ENCODE peak calls at places on chromosomes 2 and 18, in five cellular contexts. V is nephron progenitor cell, X is GM12865, H is astrocyte of the spinal cord, B is adrenal gland. P is an unnamed sample.

GRCh38 chr2:42340045-42340937 is 20.7 kb downstream of the COX7A2L start:
- DNase-seq in V (peak; percentile 19), X (no peak), H (no peak), B (no peak), P (no peak)

GRCh38 chr2:27544143-27544821 is 38.6 kb upstream of the ZNF512 start:
- DNase-seq in V (no peak), X (no peak), H (no peak), B (no peak), P (no peak)

GRCh38 chr2:101518470-101519172 is 43.7 kb upstream of the RFX8 start:
- DNase-seq in V (peak; percentile 24), X (no peak), H (peak; percentile 61), B (peak; percentile 45), P (no peak)

GRCh38 chr2:205752421-205752820 is 70.1 kb downstream of the NRP2 start:
- DNase-seq in V (no peak), X (no peak), H (no peak), B (no peak), P (no peak)

GRCh38 chr2:191128172-191128910 is 22.5 kb downstream of the STAT4 start:
- DNase-seq in V (no peak), X (no peak), H (no peak), B (no peak), P (no peak)

GRCh38 chr2:50273003-50273402 is 758.9 kb downstream of the NRXN1 start:
- DNase-seq in V (no peak), X (no peak), H (no peak), B (no peak), P (no peak)

GRCh38 chr2:105746177-105747080 is 1.7 kb downstream of the NCK2 start:
- DNase-seq in V (peak; percentile 74), X (peak; percentile 92), H (no peak), B (no peak), P (no peak)

GRCh38 chr2:234845602-234846588 is 105.9 kb upstream of the SH3BP4 start:
- DNase-seq in V (no peak), X (no peak), H (no peak), B (no peak), P (no peak)

GRCh38 chr2:41990688-41991087 is 57.1 kb upstream of the PKDCC start:
- DNase-seq in V (no peak), X (no peak), H (no peak), B (no peak), P (no peak)

GRCh38 chr2:40545645-40546044 is 93.8 kb upstream of the SLC8A1 start:
- DNase-seq in V (no peak), X (no peak), H (no peak), B (no peak), P (no peak)

GRCh38 chr18:48374423-48375149 is 34.6 kb downstream of the ZBTB7C start:
- DNase-seq in V (no peak), X (no peak), H (no peak), B (peak; percentile 57), P (no peak)

GRCh38 chr18:46411862-46412690 is 244.9 kb downstream of the LOXHD1 start:
- DNase-seq in V (no peak), X (no peak), H (peak; percentile 44), B (peak; percentile 86), P (peak; percentile 96)

GRCh38 chr2:15990151-15991101 is 50.1 kb downstream of the MYCN start:
- DNase-seq in V (no peak), X (no peak), H (no peak), B (no peak), P (no peak)

DNA sequence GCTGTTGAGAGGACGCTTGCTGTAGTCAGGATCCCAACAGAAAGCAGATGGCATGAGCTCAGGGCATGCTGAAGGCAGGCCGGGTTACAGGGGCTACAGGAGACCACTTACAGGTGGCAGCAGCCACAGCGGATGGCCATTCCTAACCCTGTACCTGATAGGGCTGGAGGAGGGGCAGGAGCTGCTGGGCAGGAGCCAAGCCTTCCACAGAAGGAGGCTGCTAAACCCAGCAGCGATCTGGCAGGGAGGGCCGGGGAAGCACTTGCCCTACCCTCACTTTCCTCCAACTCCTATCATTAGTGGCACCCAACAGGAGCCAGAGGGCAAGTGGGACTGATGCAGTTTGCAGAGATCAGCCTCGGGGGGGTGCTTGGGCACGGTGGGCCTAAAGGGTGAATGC is 2.0 kb downstream of the ASB18 start:
- DNase-seq in V (no peak), X (no peak), H (no peak), B (no peak), P (peak; percentile 71)
- TF ChIP-seq CTCF in V (no peak), X (no peak), H (no peak), B (no peak), P (no peak)

GRCh38 chr2:104583791-104584190 is 270.1 kb upstream of the POU3F3 start:
- DNase-seq in V (no peak), X (no peak), H (no peak), B (no peak), P (no peak)
- TF ChIP-seq CTCF in V (no peak), X (no peak), H (no peak), B (no peak), P (no peak)

DNA sequence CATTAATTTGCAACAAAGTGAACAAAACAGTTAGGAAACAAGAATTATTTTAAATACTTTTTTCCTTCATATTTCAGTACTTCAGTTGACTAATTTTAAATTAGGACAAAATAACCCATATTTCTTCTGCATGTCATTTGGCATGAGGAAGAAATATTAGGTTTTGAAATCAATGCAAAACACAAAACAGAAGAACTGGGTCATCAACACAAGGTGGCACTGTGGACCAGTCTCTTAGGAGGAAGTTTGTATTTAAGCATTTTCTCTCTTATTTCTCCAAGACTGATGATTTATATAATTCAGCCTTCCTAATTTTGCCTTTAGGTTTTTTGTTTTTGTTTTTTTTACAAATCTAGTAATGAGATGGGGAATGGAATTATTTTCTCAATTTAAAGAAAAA is 352.8 kb upstream of the KCNH7 start:
- DNase-seq in V (peak; percentile 18), X (peak; percentile 31), H (peak; percentile 61), B (peak; percentile 14), P (no peak)
- TF ChIP-seq CTCF in V (peak; percentile 67), X (peak; percentile 34), H (peak; percentile 72), B (peak; percentile 42), P (peak; percentile 81)

DNA sequence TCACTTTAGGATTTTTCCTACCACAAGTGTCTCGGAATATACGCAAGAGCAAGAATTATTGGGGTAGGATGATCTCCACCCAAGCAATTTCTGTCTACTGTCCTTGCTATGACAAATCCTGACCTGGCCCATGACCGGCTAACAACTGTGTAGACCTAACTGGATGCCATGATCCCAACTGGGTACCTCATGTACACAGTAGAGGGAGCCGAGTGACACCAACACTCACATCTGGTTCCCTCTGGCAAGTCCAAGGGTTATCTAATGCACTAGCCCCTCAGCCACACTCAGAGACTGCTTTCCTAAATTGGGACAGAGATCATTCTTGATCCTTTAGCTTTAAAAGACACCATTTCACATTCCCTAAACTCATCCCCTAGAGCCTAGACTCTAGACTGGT is 60.7 kb upstream of the ZNF532 start:
- DNase-seq in V (no peak), X (no peak), H (no peak), B (no peak), P (no peak)
- TF ChIP-seq CTCF in V (no peak), X (no peak), H (no peak), B (no peak), P (no peak)

DNA sequence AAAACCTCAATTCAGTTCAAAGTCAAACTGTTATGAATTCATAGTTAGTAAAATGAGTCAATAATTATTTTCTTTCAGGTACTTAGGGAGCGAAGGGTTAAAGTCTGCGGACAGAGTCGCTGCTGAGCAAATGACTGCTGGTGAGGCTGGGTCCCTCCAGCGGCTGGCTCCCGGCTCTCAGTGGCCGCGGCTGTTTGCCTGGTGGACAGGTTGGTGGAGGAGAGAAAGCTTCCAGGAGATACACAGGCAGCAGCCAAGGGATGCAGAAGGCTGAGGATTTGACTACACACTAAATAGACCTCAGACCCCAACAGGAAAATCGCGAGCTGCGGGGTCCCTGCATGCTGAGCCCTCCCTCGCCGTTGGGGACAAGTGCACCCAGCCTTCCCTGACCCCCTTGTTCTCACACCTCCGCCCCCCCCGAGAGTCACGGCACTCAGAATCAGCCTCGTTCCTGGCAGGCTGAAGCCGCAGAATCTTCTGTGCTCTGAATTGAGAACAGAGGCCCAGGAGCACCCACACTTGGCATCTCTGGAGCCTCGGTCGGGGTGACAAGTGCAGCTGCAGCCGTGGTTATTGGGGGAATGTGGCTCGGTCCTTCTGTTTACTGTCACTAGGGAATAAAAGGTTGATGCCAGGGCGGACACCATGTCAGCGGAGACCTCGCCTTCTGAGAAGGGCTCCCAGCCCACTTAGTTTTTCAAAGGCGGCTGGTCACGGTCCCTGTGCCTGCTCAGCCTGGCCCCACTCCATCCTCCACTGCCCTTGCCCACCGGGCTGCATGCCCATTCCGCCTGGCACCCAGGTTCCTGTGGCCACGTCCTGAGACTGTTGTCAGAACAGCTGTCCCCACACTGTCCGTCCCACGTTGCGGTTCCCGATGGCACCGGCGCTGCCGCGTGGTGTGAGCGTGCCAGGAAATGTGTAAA is 74.0 kb downstream of the SLC66A2 start:
- DNase-seq in V (peak; percentile 50), X (no peak), H (no peak), B (no peak), P (peak; percentile 83)
- TF ChIP-seq CTCF in V (no peak), X (no peak), H (no peak), B (no peak), P (no peak)

GRCh38 chr2:64595397-64596160 is 58.1 kb downstream of the SERTAD2 start:
- DNase-seq in V (no peak), X (no peak), H (peak; percentile 20), B (no peak), P (no peak)
- TF ChIP-seq CTCF in V (peak; percentile 18), X (no peak), H (peak; percentile 37), B (no peak), P (peak; percentile 47)

GRCh38 chr2:229445013-229445412 is 173.9 kb upstream of the PID1 start:
- DNase-seq in V (no peak), X (no peak), H (peak; percentile 98), B (peak; percentile 68), P (no peak)
- TF ChIP-seq CTCF in V (no peak), X (no peak), H (peak; percentile 11), B (no peak), P (no peak)

GRCh38 chr18:31774477-31774785 is 13.8 kb upstream of the SLC25A52 start:
- DNase-seq in V (no peak), X (peak; percentile 52), H (no peak), B (no peak), P (no peak)

GRCh38 chr18:31774960-31775359 is 14.3 kb upstream of the SLC25A52 start:
- DNase-seq in V (no peak), X (no peak), H (no peak), B (no peak), P (no peak)

GRCh38 chr18:31772699-31773098 is 12.0 kb upstream of the SLC25A52 start:
- DNase-seq in V (no peak), X (no peak), H (no peak), B (no peak), P (no peak)

GRCh38 chr18:31778391-31778950 is 17.8 kb upstream of the SLC25A52 start:
- DNase-seq in V (no peak), X (no peak), H (no peak), B (no peak), P (no peak)

GRCh38 chr18:31773774-31774476 is 13.2 kb upstream of the SLC25A52 start:
- DNase-seq in V (no peak), X (no peak), H (no peak), B (no peak), P (no peak)
- TF ChIP-seq CTCF in V (no peak), X (no peak), H (no peak), B (no peak), P (no peak)